ENCODE peak calls at places on chromosomes 4 and X, in nine cellular contexts. D is kidney; G is CD8-positive, alpha-beta memory T cell; J is OCI-LY7; S is mesendoderm; A is colonic mucosa; I is heart right ventricle; N is spleen; X is coronary artery. T is an unnamed sample.

GRCh38 chrX:22699591-22700091 is 300.1 kb upstream of the DDX53 start:
- DNase-seq in J (no peak), X (no peak), N (no peak), D (no peak), S (peak), G (no peak), I (no peak), A (no peak), T (no peak)

GRCh38 chr4:83255584-83255983 is 29.0 kb downstream of the COQ2 start:
- DNase-seq in D (no peak), X (no peak), G (no peak), I (no peak), N (no peak), J (no peak), A (no peak), S (peak), T (no peak)

GRCh38 chr4:56799824-56800756 is 21.4 kb downstream of the SPINK2 start:
- DNase-seq in S (peak), X (peak), A (peak), N (peak), G (peak), D (peak), J (peak), I (peak), T (peak)

GRCh38 chr4:5545271-5545670 is 163.1 kb downstream of the EVC2 start:
- DNase-seq in N (no peak), X (no peak), G (no peak), S (no peak), I (no peak), J (no peak), A (no peak), D (no peak), T (no peak)

GRCh38 chrX:24371391-24371972 is 11.0 kb downstream of the SUPT20HL1 start:
- DNase-seq in A (peak), J (peak), X (no peak), D (no peak), I (no peak), N (no peak), G (peak), S (peak), T (peak)

GRCh38 chr4:76614589-76614988 is 179.6 kb downstream of the SHROOM3 start:
- DNase-seq in G (no peak), A (no peak), N (no peak), X (no peak), D (no peak), S (no peak), J (no peak), I (no peak), T (no peak)

GRCh38 chrX:153533041-153533565 is 15.7 kb downstream of the ATP2B3 start:
- DNase-seq in S (no peak), D (no peak), A (no peak), I (no peak), X (no peak), N (no peak), G (no peak), J (no peak), T (no peak)

GRCh38 chr4:37767546-37767945 is 58.9 kb upstream of the PGM2 start:
- DNase-seq in X (no peak), J (no peak), G (no peak), S (no peak), D (peak), A (peak), I (peak), N (peak), T (no peak)

GRCh38 chrX:1418901-1419544 is 27.1 kb upstream of the SLC25A6 start:
- DNase-seq in G (no peak), X (no peak), S (no peak), I (no peak), A (no peak), D (peak), N (peak), J (no peak), T (no peak)

GRCh38 chr4:119478446-119479179 is 150.0 kb downstream of the PDE5A start:
- DNase-seq in I (no peak), A (peak), J (no peak), X (no peak), S (no peak), G (no peak), D (no peak), N (no peak), T (no peak)

GRCh38 chr4:17780461-17781071 is 855 bp downstream of the FAM184B start:
- DNase-seq in D (no peak), N (no peak), J (no peak), A (no peak), S (peak), X (no peak), G (no peak), I (no peak), T (no peak)

GRCh38 chr4:2441393-2442174 is 22.8 kb downstream of the CFAP99 start:
- DNase-seq in I (peak), J (peak), A (peak), S (peak), G (peak), D (peak), N (peak), X (no peak), T (no peak)

GRCh38 chr4:866761-867390 is 40.9 kb upstream of the CPLX1 start:
- DNase-seq in N (no peak), A (no peak), X (no peak), J (no peak), D (peak), G (no peak), I (no peak), S (peak), T (peak)

GRCh38 chr4:85828295-85828910 is 353.5 kb downstream of the ARHGAP24 start:
- DNase-seq in X (no peak), J (no peak), A (no peak), G (no peak), D (no peak), I (no peak), N (no peak), S (no peak), T (no peak)

GRCh38 chr4:168504526-168504925 is 7.7 kb downstream of the PALLD start:
- DNase-seq in G (no peak), J (no peak), I (no peak), D (no peak), N (no peak), X (no peak), S (no peak), A (no peak), T (no peak)
- H3K27ac ChIP-seq in G (no peak), J (no peak), I (peak), D (no peak), N (peak), X (no peak), S (no peak), A (no peak), T (no peak)

GRCh38 chrX:48538641-48539344 is 721 bp upstream of the TBC1D25 start:
- DNase-seq in I (no peak), A (no peak), S (no peak), N (peak), G (no peak), D (no peak), X (no peak), J (no peak), T (no peak)
- H3K27ac ChIP-seq in I (peak), A (peak), S (no peak), N (peak), G (peak), D (peak), X (peak), J (no peak), T (peak)

GRCh38 chr4:183611210-183611830 is 47.7 kb downstream of the RWDD4 start:
- DNase-seq in X (no peak), S (peak), I (no peak), A (no peak), N (no peak), G (no peak), J (no peak), D (no peak), T (no peak)
- H3K27ac ChIP-seq in X (no peak), S (no peak), I (no peak), A (no peak), N (no peak), G (no peak), J (no peak), D (no peak), T (no peak)

GRCh38 chrX:39137363-39137954 is 336.2 kb downstream of the MID1IP1 start:
- DNase-seq in S (no peak), D (no peak), N (no peak), X (no peak), G (no peak), A (no peak), J (no peak), I (no peak), T (no peak)

GRCh38 chrX:39133971-39134370 is 332.7 kb downstream of the MID1IP1 start:
- DNase-seq in D (no peak), S (peak), J (peak), N (peak), G (no peak), A (no peak), X (no peak), I (peak), T (no peak)
- H3K27ac ChIP-seq in D (no peak), S (no peak), J (no peak), N (no peak), G (no peak), A (no peak), X (no peak), I (no peak), T (no peak)

GRCh38 chr4:169120624-169121023 is 110.6 kb upstream of the CBR4 start:
- DNase-seq in D (no peak), S (no peak), J (no peak), I (no peak), A (no peak), X (no peak), N (no peak), G (no peak), T (no peak)
- H3K27ac ChIP-seq in D (no peak), S (no peak), J (no peak), I (no peak), A (no peak), X (no peak), N (no peak), G (no peak), T (no peak)

GRCh38 chrX:125205918-125206665 is 113.6 kb upstream of the TEX13C start:
- DNase-seq in I (no peak), A (peak), D (no peak), S (peak), G (no peak), N (peak), X (no peak), J (no peak), T (no peak)
- H3K27ac ChIP-seq in I (no peak), A (no peak), D (peak), S (no peak), G (no peak), N (no peak), X (peak), J (no peak), T (no peak)

GRCh38 chr4:145756244-145756643 is 76.3 kb downstream of the C4orf51 start:
- DNase-seq in J (no peak), D (no peak), S (no peak), I (no peak), G (no peak), X (no peak), N (no peak), A (no peak), T (no peak)

GRCh38 chr4:145760961-145761929 is 81.3 kb downstream of the C4orf51 start:
- DNase-seq in A (no peak), J (no peak), I (peak), S (no peak), X (no peak), N (peak), G (no peak), D (peak), T (peak)

GRCh38 chr4:145760176-145760575 is 80.2 kb downstream of the C4orf51 start:
- DNase-seq in J (no peak), N (no peak), X (no peak), A (no peak), S (no peak), D (no peak), G (no peak), I (no peak), T (no peak)

DNA sequence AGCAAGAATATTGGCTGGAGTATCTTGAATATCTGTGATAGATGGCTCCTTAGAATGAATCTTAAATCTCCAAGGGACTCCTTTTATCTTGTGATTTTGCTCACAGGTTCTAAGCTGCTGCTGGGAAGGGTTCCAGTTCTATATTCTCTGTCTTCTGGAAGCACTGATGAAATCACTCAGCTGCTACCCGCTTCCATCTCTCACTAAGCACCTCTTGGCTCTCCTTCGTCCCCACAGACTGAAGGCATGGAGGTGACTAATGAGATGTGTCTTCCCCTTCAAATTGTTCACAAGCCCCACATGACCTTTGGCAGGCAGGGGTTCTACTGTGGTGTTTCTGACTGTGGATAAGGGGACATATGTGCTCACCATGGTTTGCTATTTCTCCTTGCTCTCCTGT is 75.9 kb downstream of the C4orf51 start:
- DNase-seq in I (no peak), J (no peak), N (no peak), A (no peak), S (no peak), D (no peak), G (no peak), X (no peak), T (no peak)
- H3K27ac ChIP-seq in I (no peak), J (no peak), N (no peak), A (no peak), S (no peak), D (no peak), G (no peak), X (no peak), T (no peak)

GRCh38 chrX:131084145-131084544 is 26.0 kb downstream of the ARHGAP36 start:
- DNase-seq in X (no peak), D (no peak), A (no peak), I (no peak), G (no peak), J (no peak), N (no peak), S (peak), T (no peak)

GRCh38 chrX:131083510-131084142 is 25.5 kb downstream of the ARHGAP36 start:
- DNase-seq in D (peak), G (no peak), A (no peak), J (no peak), N (peak), I (no peak), S (peak), X (no peak), T (no peak)

GRCh38 chrX:131081772-131082755 is 23.9 kb downstream of the ARHGAP36 start:
- DNase-seq in J (no peak), X (no peak), N (peak), S (no peak), A (no peak), G (no peak), I (no peak), D (peak), T (no peak)
- H3K27ac ChIP-seq in J (no peak), X (no peak), N (no peak), S (no peak), A (no peak), G (no peak), I (no peak), D (no peak), T (no peak)

GRCh38 chr4:141314627-141315026 is 93.9 kb downstream of the ZNF330 start:
- DNase-seq in A (no peak), J (no peak), S (no peak), G (no peak), N (no peak), D (no peak), X (no peak), I (no peak), T (no peak)
- H3K27ac ChIP-seq in A (no peak), J (no peak), S (no peak), G (no peak), N (no peak), D (no peak), X (no peak), I (no peak), T (no peak)

GRCh38 chr4:113614414-113614813 is 147.1 kb downstream of the CAMK2D start:
- DNase-seq in S (no peak), J (no peak), G (no peak), D (no peak), N (no peak), A (no peak), X (no peak), I (no peak), T (no peak)

GRCh38 chr4:113613503-113613902 is 148.0 kb downstream of the CAMK2D start:
- DNase-seq in A (no peak), N (no peak), I (no peak), X (no peak), S (no peak), G (no peak), J (no peak), D (no peak), T (no peak)

GRCh38 chr4:113607147-113607720 is 154.3 kb downstream of the CAMK2D start:
- DNase-seq in D (no peak), N (no peak), A (no peak), G (no peak), S (peak), I (no peak), J (peak), X (no peak), T (no peak)

GRCh38 chr4:113607998-113608397 is 153.5 kb downstream of the CAMK2D start:
- DNase-seq in J (no peak), N (no peak), A (no peak), S (no peak), D (no peak), G (no peak), X (no peak), I (no peak), T (no peak)

DNA sequence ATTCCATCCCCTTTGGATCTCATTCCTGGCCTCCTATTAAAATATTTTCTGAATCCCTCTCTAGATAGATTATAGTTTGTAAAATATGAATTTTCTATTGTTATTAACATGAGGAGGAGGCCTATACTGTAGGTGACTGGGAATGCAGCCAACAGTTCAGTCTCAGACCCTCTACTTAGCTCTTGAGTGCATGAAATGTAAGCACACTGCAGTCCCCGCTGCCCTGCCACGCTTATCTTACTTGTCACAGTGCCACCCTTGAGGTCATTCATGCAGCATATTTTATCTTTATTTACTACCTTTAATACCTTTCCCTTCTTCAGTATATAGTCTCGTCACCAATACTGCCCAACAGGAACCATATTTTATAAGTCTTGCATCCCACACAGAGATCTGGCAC is 151.0 kb downstream of the CAMK2D start:
- DNase-seq in N (no peak), S (no peak), I (peak), X (no peak), J (no peak), A (no peak), D (no peak), G (no peak), T (no peak)
- H3K27ac ChIP-seq in N (no peak), S (no peak), I (peak), X (no peak), J (no peak), A (no peak), D (no peak), G (no peak), T (no peak)

T was measured in caudate nucleus.